ENCODE peak calls at places on chromosomes 6 and 20, in nine cellular contexts. C is hepatocyte, K is SK-N-SH, W is OCI-LY7, M is GM23248, S is HCT116, D is PC-3, O is GM23338, A is MM.1S. J is an unnamed sample.

GRCh38 chr6:163260111-163260895 is 154.2 kb upstream of the QKI start:
- DNase-seq in C (peak), K (no peak), W (no peak), M (peak), S (no peak), D (no peak), O (peak), A (no peak), J (peak)

GRCh38 chr6:128438311-128438916 is 82.0 kb downstream of the PTPRK start:
- DNase-seq in C (no peak), K (no peak), W (no peak), M (no peak), S (no peak), D (no peak), O (peak), A (no peak), J (peak)

GRCh38 chr20:8082999-8083398 is 49.1 kb upstream of the PLCB1 start:
- DNase-seq in C (peak), K (no peak), W (no peak), M (peak), S (no peak), D (no peak), O (no peak), A (no peak), J (no peak)

GRCh38 chr6:147204060-147204785 is at the start of gene STXBP5:
- DNase-seq in C (peak), K (peak), W (peak), M (peak), S (no peak), D (peak), O (peak), A (no peak), J (peak)

GRCh38 chr6:53119349-53119748 is 29.3 kb downstream of the GCM1 start:
- DNase-seq in C (no peak), K (no peak), W (no peak), M (peak), S (no peak), D (peak), O (no peak), A (no peak), J (no peak)

GRCh38 chr6:167898673-167899311 is 72.1 kb downstream of the AFDN start:
- DNase-seq in C (peak), K (peak), W (peak), M (peak), S (no peak), D (peak), O (peak), A (peak), J (peak)

GRCh38 chr6:23349521-23350147 is 776.4 kb upstream of the NRSN1 start:
- DNase-seq in C (peak), K (peak), W (no peak), M (peak), S (peak), D (peak), O (no peak), A (no peak), J (no peak)

GRCh38 chr6:39812853-39813533 is 20.8 kb downstream of the DAAM2 start:
- DNase-seq in C (no peak), K (no peak), W (peak), M (peak), S (no peak), D (no peak), O (no peak), A (peak), J (no peak)

GRCh38 chr20:4047614-4048013 is 32.3 kb upstream of the RNF24 start:
- DNase-seq in C (no peak), K (no peak), W (no peak), M (no peak), S (no peak), D (no peak), O (no peak), A (no peak), J (no peak)

GRCh38 chr6:161301338-161301737 is 27.5 kb upstream of the AGPAT4 start:
- DNase-seq in C (peak), K (no peak), W (no peak), M (peak), S (no peak), D (no peak), O (no peak), A (no peak), J (no peak)

GRCh38 chr20:53735536-53736050 is 142.0 kb upstream of the ZNF217 start:
- DNase-seq in C (peak), K (no peak), W (no peak), M (peak), S (no peak), D (peak), O (peak), A (peak), J (no peak)

GRCh38 chr6:166237611-166238010 is 70.0 kb upstream of the TBXT start:
- DNase-seq in C (no peak), K (no peak), W (no peak), M (peak), S (no peak), D (no peak), O (no peak), A (no peak), J (no peak)

GRCh38 chr20:31517373-31517772 is 3.1 kb downstream of the HM13 start:
- DNase-seq in C (peak), K (peak), W (no peak), M (peak), S (peak), D (peak), O (peak), A (no peak), J (peak)

GRCh38 chr20:32325706-32326506 is 32.2 kb upstream of the ASXL1 start:
- DNase-seq in C (peak), K (no peak), W (no peak), M (peak), S (peak), D (peak), O (no peak), A (no peak), J (no peak)

GRCh38 chr6:130377371-130377770 is 11.6 kb downstream of the TMEM200A start:
- DNase-seq in C (no peak), K (no peak), W (no peak), M (peak), S (no peak), D (no peak), O (no peak), A (no peak), J (no peak)

GRCh38 chr6:50850223-50850751 is 31.6 kb downstream of the TFAP2B start:
- DNase-seq in C (peak), K (peak), W (no peak), M (no peak), S (no peak), D (peak), O (peak), A (no peak), J (peak)

GRCh38 chr6:122511193-122511924 is 39.8 kb upstream of the SERINC1 start:
- DNase-seq in C (no peak), K (no peak), W (no peak), M (no peak), S (no peak), D (no peak), O (no peak), A (no peak), J (no peak)

GRCh38 chr20:49583669-49584417 is 15.9 kb upstream of the PTGIS start:
- DNase-seq in C (peak), K (no peak), W (no peak), M (peak), S (no peak), D (peak), O (no peak), A (no peak), J (no peak)

GRCh38 chr20:37544386-37544785 is 16.7 kb upstream of the BLCAP start:
- DNase-seq in C (no peak), K (no peak), W (no peak), M (no peak), S (no peak), D (no peak), O (no peak), A (no peak), J (no peak)

GRCh38 chr6:934686-935085 is 241.7 kb upstream of the EXOC2 start:
- DNase-seq in C (no peak), K (no peak), W (no peak), M (no peak), S (no peak), D (no peak), O (no peak), A (no peak), J (no peak)

GRCh38 chr6:139027620-139028182 is 844 bp upstream of the ABRACL start:
- DNase-seq in C (peak), K (no peak), W (no peak), M (peak), S (no peak), D (no peak), O (peak), A (peak), J (peak)
- TF ChIP-seq EZH2phosphoT487 in C (no peak), K (no peak), W (no peak), M (no peak), S (no peak), D (no peak), O (no peak), A (no peak), J (no peak)

GRCh38 chr6:28825732-28826293 is 98.0 kb downstream of the TRIM27 start:
- DNase-seq in C (no peak), K (no peak), W (no peak), M (no peak), S (no peak), D (no peak), O (no peak), A (no peak), J (peak)

DNA sequence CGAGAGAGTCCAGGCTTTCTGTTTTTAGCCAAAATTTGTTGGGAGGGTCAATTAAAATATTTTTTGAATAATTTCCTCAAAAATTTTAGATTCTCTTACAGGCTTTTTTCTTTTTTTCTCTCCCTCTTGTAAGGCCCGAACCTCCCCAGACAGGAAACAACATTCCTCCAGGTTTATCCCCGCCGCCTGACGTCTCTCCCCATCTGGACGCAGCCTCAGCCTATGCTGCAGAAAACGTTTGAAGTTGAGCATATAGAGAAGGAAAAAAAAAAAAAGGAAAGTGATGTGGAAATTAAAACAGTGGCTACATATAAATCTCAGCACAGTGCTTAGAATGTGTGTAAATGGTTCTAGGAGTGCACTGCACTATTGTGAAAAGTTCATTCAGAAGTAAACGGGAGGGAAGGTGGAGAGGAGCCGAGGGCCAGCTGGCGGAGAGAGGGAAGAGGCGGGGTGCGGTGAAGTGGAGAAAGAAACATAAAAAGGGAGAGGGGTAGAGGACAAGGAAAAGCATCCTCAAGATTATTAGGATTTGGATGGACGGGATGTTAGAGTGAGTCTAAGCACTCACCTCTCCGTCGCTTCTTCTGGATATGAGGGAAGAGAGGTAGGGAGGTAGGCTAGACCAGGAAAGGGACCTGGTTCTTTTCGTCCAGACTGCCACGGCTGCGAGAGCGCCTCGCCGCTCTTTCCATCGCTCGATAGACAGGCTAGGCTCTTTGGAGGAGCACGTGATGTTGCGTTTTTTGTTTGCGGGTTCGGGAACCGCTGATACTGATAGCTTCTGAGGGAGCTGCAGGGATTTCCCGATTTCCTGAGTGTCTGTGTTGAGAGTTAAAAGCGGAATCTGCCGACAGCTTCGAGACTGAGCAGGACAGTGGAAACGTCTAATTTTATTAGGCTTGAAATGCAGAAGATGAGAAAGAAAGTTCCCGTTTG is 98.7 kb downstream of the TRIM27 start:
- DNase-seq in C (no peak), K (no peak), W (no peak), M (no peak), S (no peak), D (no peak), O (peak), A (no peak), J (peak)
- H3K4me3 ChIP-seq in C (no peak), K (no peak), W (no peak), M (peak), S (no peak), D (peak), O (peak), A (no peak), J (peak)

DNA sequence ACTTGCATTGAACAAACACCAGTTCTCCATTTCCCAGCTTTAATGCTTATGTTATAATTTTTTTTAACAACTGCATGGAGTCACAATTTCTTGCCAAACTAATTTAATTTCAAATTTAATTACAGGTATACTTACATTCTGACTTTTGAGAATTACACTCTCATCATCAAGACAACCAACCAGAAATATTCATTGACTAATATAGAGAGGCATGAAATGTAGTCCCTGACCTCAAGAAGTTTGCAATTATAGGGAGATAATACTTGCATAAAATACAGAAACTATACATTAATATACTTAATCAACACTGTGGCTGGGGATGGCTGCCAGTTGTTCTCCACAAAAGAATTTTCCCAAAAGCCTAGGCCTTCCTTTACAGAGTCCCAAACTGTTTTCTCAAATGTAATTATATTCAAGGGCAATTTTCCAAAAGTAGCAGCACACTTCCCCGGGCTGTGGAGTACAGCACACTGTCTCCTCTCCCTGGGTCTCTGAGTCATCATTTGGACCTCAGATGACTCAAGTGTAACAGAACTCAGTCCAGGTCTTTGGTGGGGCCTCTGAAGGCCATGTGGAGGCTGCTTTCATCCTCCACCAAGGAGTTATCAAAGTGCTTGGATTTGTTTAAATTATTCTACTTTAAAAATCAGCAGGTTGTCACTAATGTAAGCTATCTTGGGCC is 114.1 kb downstream of the KIF16B start:
- DNase-seq in C (peak), K (no peak), W (no peak), M (peak), S (no peak), D (peak), O (no peak), A (no peak), J (no peak)
- TF ChIP-seq EZH2phosphoT487 in C (no peak), K (no peak), W (no peak), M (no peak), S (no peak), D (no peak), O (no peak), A (no peak), J (no peak)

GRCh38 chr6:31114540-31114876 is at the start of gene PSORS1C1:
- DNase-seq in C (peak), K (no peak), W (no peak), M (peak), S (peak), D (peak), O (peak), A (no peak), J (no peak)
- H3K4me3 ChIP-seq in C (no peak), K (peak), W (no peak), M (peak), S (peak), D (peak), O (no peak), A (no peak), J (no peak)

J was measured in neural progenitor cell.